ENCODE peak calls at places on chromosome 10, in four cellular contexts. One of them, this sample, is unnamed.

GRCh38 chr10:934746-935406 is 3.4 kb upstream of the LARP4B start:
- DNase-seq in ACHN: no peak
- DNase-seq in COR-L47: no peak
- DNase-seq in ureter: peak
- DNase-seq in this sample: no peak

GRCh38 chr10:45422862-45423659 is 49.0 kb downstream of the ALOX5 start:
- DNase-seq in ACHN: no peak
- DNase-seq in COR-L47: no peak
- DNase-seq in ureter: no peak
- DNase-seq in this sample: no peak

GRCh38 chr10:76297787-76298281 is 866.4 kb downstream of the LRMDA start:
- DNase-seq in ACHN: peak
- DNase-seq in COR-L47: peak
- DNase-seq in ureter: no peak
- DNase-seq in this sample: no peak

GRCh38 chr10:25758041-25758457 is 176.0 kb upstream of the MYO3A start:
- DNase-seq in ACHN: peak
- DNase-seq in COR-L47: peak
- DNase-seq in ureter: no peak
- DNase-seq in this sample: no peak

GRCh38 chr10:112115781-112116385 is 67.7 kb downstream of the GPAM start:
- DNase-seq in ACHN: peak
- DNase-seq in COR-L47: no peak
- DNase-seq in ureter: no peak
- DNase-seq in this sample: peak

GRCh38 chr10:124722812-124723783 is 21.1 kb downstream of the FAM53B start:
- DNase-seq in ACHN: no peak
- DNase-seq in COR-L47: no peak
- DNase-seq in ureter: no peak
- DNase-seq in this sample: no peak

GRCh38 chr10:102246261-102246660 is 929 bp downstream of the GBF1 start:
- DNase-seq in ACHN: no peak
- DNase-seq in COR-L47: no peak
- DNase-seq in ureter: no peak
- DNase-seq in this sample: no peak

GRCh38 chr10:1368772-1369171 is 312.6 kb downstream of the WDR37 start:
- DNase-seq in ACHN: peak
- DNase-seq in COR-L47: no peak
- DNase-seq in ureter: peak
- DNase-seq in this sample: peak

GRCh38 chr10:133084491-133084890 is 3.2 kb upstream of the ADGRA1 start:
- DNase-seq in ACHN: no peak
- DNase-seq in COR-L47: no peak
- DNase-seq in ureter: no peak
- DNase-seq in this sample: no peak

GRCh38 chr10:63391812-63392211 is 74.0 kb downstream of the JMJD1C start:
- DNase-seq in ACHN: no peak
- DNase-seq in COR-L47: no peak
- DNase-seq in ureter: no peak
- DNase-seq in this sample: no peak

GRCh38 chr10:90269699-90270098 is 568.3 kb downstream of the KIF20B start:
- DNase-seq in ACHN: no peak
- DNase-seq in COR-L47: no peak
- DNase-seq in ureter: no peak
- DNase-seq in this sample: no peak

GRCh38 chr10:61628199-61628874 is 34.4 kb upstream of the CABCOCO1 start:
- DNase-seq in ACHN: peak
- DNase-seq in COR-L47: no peak
- DNase-seq in ureter: no peak
- DNase-seq in this sample: no peak

GRCh38 chr10:77333610-77334340 is 303.8 kb downstream of the KCNMA1 start:
- DNase-seq in ACHN: no peak
- DNase-seq in COR-L47: peak
- DNase-seq in ureter: no peak
- DNase-seq in this sample: peak

GRCh38 chr10:6543431-6544005 is 36.6 kb downstream of the PRKCQ start:
- DNase-seq in ACHN: no peak
- DNase-seq in COR-L47: no peak
- DNase-seq in ureter: no peak
- DNase-seq in this sample: no peak

GRCh38 chr10:3825244-3825643 is 40.2 kb upstream of the KLF6 start:
- DNase-seq in ACHN: no peak
- DNase-seq in COR-L47: no peak
- DNase-seq in ureter: no peak
- DNase-seq in this sample: peak

GRCh38 chr10:775245-776075 is 86.0 kb upstream of the DIP2C start:
- DNase-seq in ACHN: peak
- DNase-seq in COR-L47: no peak
- DNase-seq in ureter: no peak
- DNase-seq in this sample: no peak

GRCh38 chr10:3773465-3774017 is 11.5 kb downstream of the KLF6 start:
- DNase-seq in ACHN: peak
- DNase-seq in COR-L47: no peak
- DNase-seq in ureter: no peak
- DNase-seq in this sample: no peak

GRCh38 chr10:110357252-110357780 is 52.6 kb upstream of the SMNDC1 start:
- DNase-seq in ACHN: peak
- DNase-seq in COR-L47: no peak
- DNase-seq in ureter: no peak
- DNase-seq in this sample: no peak

GRCh38 chr10:79264942-79265341 is 82.3 kb upstream of the PPIF start:
- DNase-seq in ACHN: no peak
- DNase-seq in COR-L47: no peak
- DNase-seq in ureter: peak
- DNase-seq in this sample: peak

GRCh38 chr10:115827650-115828049 is 445.4 kb downstream of the GFRA1 start:
- DNase-seq in ACHN: no peak
- DNase-seq in COR-L47: no peak
- DNase-seq in ureter: no peak
- DNase-seq in this sample: no peak

GRCh38 chr10:86370006-86370585 is 3.5 kb upstream of the GRID1 start:
- DNase-seq in ACHN: no peak
- DNase-seq in COR-L47: no peak
- DNase-seq in ureter: no peak
- DNase-seq in this sample: no peak

This sample was measured in HuH-7.5.